ENCODE peak calls at places on chromosomes 16 and 17, in four cellular contexts. S is right cardiac atrium, X is transverse colon, Y is uterus. L is an unnamed sample.

GRCh38 chr17:20920813-20921199 is 122.0 kb downstream of the USP22 start:
- DNase-seq in X (no peak), S (no peak), Y (no peak), L (no peak)

GRCh38 chr17:71286625-71287024 is 834.2 kb upstream of the SOX9 start:
- DNase-seq in S (no peak), X (no peak), Y (no peak), L (no peak)

GRCh38 chr17:27549251-27549919 is 81.6 kb upstream of the LGALS9 start:
- DNase-seq in Y (no peak), S (peak; percentile 89), X (no peak), L (no peak)

GRCh38 chr17:72802726-72803125 is 289.8 kb downstream of the SLC39A11 start:
- DNase-seq in Y (no peak), S (no peak), X (no peak), L (no peak)

GRCh38 chr16:70805787-70806186 is 4.8 kb upstream of the VAC14 start:
- DNase-seq in S (no peak), Y (no peak), X (no peak), L (no peak)

GRCh38 chr16:56851671-56852400 is 13.2 kb upstream of the SLC12A3 start:
- DNase-seq in X (no peak), S (no peak), Y (no peak), L (no peak)

GRCh38 chr17:73697872-73698271 is 53.6 kb upstream of the SDK2 start:
- DNase-seq in X (peak; percentile 60), Y (no peak), S (no peak), L (no peak)

GRCh38 chr17:59764292-59764741 is 56.9 kb downstream of the VMP1 start:
- DNase-seq in S (no peak), X (no peak), Y (no peak), L (no peak)

GRCh38 chr16:51433597-51433996 is 282.5 kb upstream of the SALL1 start:
- DNase-seq in X (no peak), S (no peak), Y (no peak), L (no peak)

GRCh38 chr16:56199164-56199563 is 7.9 kb downstream of the GNAO1 start:
- DNase-seq in S (no peak), Y (no peak), X (no peak), L (no peak)

GRCh38 chr17:80363518-80364090 is 51.4 kb upstream of the ENDOV start:
- DNase-seq in S (no peak), Y (no peak), X (no peak), L (no peak)

GRCh38 chr17:79395046-79395445 is 215.8 kb downstream of the RBFOX3 start:
- DNase-seq in S (no peak), X (no peak), Y (no peak), L (no peak)

GRCh38 chr17:34236341-34236892 is 18.7 kb upstream of the CCL2 start:
- DNase-seq in Y (no peak), S (no peak), X (no peak), L (no peak)

GRCh38 chr16:4532238-4532637 is 6.3 kb downstream of the CDIP1 start:
- DNase-seq in X (no peak), Y (no peak), S (no peak), L (no peak)

GRCh38 chr17:65413390-65413789 is 148.1 kb downstream of the AXIN2 start:
- DNase-seq in S (no peak), X (peak; percentile 78), Y (no peak), L (no peak)

GRCh38 chr17:45759761-45760160 is 24.4 kb upstream of the CRHR1 start:
- DNase-seq in Y (no peak), X (no peak), S (no peak), L (no peak)

GRCh38 chr16:203246-203645 is 23.0 kb downstream of the HBQ1 start:
- DNase-seq in Y (no peak), S (no peak), X (no peak), L (no peak)

GRCh38 chr16:69412287-69412686 is 12.1 kb upstream of the CYB5B start:
- DNase-seq in Y (no peak), S (no peak), X (no peak), L (no peak)

GRCh38 chr16:69411064-69411985 is 13.1 kb upstream of the CYB5B start:
- DNase-seq in X (no peak), Y (no peak), S (no peak), L (no peak)

GRCh38 chr16:69417537-69418199 is 6.8 kb upstream of the CYB5B start:
- DNase-seq in S (no peak), X (no peak), Y (no peak), L (no peak)

GRCh38 chr16:69410285-69410990 is 14.0 kb upstream of the CYB5B start:
- DNase-seq in X (no peak), Y (no peak), S (no peak), L (no peak)

DNA sequence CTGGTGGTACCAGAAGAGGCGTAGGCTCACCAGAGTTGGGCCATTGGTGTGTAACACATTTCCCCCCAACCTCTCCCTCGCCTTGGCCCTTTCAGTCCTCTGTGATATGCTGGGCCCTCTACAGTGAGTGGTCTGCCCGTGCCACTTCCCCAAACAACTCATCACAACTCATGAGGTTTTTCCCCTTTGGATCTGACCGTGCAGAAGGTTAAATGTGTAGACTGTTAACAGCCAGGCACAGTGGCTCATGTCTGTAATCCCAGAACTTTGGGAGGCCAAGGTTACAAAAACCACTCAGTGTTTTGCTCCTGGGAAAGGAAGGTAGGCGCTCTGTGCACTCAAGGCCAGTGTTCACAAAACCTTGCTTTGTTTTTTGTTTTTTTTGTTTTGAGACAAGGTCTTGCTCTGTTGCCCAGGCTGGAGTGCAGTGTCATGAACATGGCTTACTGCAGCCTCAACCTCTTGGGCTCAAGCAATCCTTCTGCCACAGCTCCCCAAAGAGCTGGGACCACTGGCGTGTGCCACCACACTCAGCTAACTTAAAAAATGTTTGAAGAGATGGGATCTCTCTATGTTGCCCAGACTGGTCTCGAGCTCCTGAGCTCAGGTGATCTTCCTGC is 11.3 kb upstream of the CYB5B start:
- DNase-seq in X (no peak), S (no peak), Y (no peak), L (no peak)
- H3K4me1 ChIP-seq in X (peaks cover 51% of the 10 kb centered on the region), S (no peaks in the 10 kb centered on the region), Y (no peaks in the 10 kb centered on the region), L (peaks cover 4% of the 10 kb centered on the region)

GRCh38 chr17:75265614-75266314 is 4.1 kb downstream of the MRPS7 start:
- DNase-seq in Y (no peak), X (no peak), S (no peak), L (no peak)

GRCh38 chr17:75267403-75268232 is 3.4 kb downstream of the MIF4GD start:
- DNase-seq in X (peak; percentile 66), Y (no peak), S (no peak), L (no peak)

GRCh38 chr17:75267146-75267402 is 4.0 kb downstream of the MIF4GD start:
- DNase-seq in S (no peak), Y (no peak), X (no peak), L (no peak)

GRCh38 chr17:75268931-75269330 is 2.1 kb downstream of the MIF4GD start:
- DNase-seq in X (no peak), S (no peak), Y (no peak), L (no peak)

GRCh38 chr17:75266315-75267145 is 4.5 kb downstream of the MIF4GD start:
- DNase-seq in S (no peak), X (no peak), Y (no peak), L (no peak)
- H3K4me1 ChIP-seq in S (peaks cover 2% of the 10 kb centered on the region), X (peaks cover 25% of the 10 kb centered on the region), Y (peaks cover 7% of the 10 kb centered on the region), L (peaks cover 10% of the 10 kb centered on the region)

DNA sequence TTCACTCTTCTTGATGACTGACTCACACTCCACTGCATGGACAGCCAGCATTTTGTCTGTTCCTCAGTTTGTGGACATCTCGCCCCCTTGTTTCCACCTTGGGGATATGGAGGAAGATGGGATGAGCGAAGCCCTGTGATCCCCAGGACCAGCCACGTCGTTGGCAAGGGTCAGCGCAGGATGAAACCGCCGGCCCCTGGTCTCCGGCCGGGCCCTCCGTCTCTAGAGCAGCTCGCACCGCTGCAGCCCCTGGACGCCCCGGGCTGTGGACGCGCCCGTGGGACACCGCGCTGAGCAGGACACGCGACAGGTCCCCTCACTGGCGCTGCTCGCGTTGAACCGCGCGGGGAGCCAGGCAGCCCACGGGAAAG is 604 bp upstream of the ZC3H18 start:
- DNase-seq in X (no peak), S (no peak), Y (peak; percentile 34), L (no peak)
- H3K4me1 ChIP-seq in X (peaks cover 22% of the 10 kb centered on the region), S (peaks cover 4% of the 10 kb centered on the region), Y (peaks cover 8% of the 10 kb centered on the region), L (peaks cover 5% of the 10 kb centered on the region)

DNA sequence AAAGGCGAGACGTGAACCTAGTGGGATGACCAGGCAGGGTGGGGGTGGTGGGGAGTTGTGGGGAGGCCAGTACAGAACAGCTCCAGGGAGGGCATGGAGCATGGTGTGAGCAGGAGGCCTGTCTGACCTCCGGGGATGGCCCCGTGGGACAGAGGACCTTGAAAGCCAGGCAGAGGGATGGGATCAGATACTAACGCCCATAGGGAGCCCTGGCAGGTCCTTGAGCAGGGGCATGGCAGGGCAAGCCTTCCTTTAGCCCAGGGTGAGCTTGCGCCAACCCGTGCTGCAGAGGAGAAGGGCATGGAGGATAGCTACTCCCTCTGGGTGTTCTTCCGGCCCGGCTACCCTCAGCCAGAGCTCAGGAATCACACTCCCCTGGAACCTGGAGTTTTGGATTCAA is 35.3 kb downstream of the TMEM235 start:
- DNase-seq in X (no peak), S (peak; percentile 24), Y (no peak), L (no peak)
- H3K4me1 ChIP-seq in X (peaks cover 25% of the 10 kb centered on the region), S (no peaks in the 10 kb centered on the region), Y (no peaks in the 10 kb centered on the region), L (peaks cover 26% of the 10 kb centered on the region)

GRCh38 chr17:9253308-9253707 is 232.0 kb downstream of the NTN1 start:
- DNase-seq in S (no peak), Y (no peak), X (no peak), L (no peak)
- H3K4me1 ChIP-seq in S (no peaks in the 10 kb centered on the region), Y (peaks cover 7% of the 10 kb centered on the region), X (peaks cover 14% of the 10 kb centered on the region), L (no peaks in the 10 kb centered on the region)

DNA sequence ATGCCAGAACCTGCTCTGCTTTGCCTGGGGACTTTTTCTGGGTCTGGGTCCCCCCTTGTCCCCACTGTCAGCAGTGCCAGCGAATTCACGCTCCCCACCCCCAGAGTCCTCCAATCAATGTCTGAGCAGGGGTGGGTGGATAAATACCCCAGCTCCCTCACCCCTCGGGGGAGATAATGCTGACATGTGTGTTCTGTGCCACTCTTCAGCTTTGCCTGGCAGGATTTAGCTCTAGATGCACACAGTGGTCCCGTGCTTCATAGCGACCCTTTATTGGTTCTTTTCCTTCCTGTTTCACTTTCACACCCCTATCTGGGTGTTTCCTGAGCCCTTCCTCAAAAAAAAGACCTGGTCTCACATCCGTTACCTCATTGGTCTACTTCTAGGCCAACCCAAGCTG is 277.0 kb downstream of the NPIPA8 start:
- DNase-seq in X (no peak), Y (no peak), S (no peak), L (no peak)
- H3K4me1 ChIP-seq in X (no peaks in the 10 kb centered on the region), Y (no peaks in the 10 kb centered on the region), S (no peaks in the 10 kb centered on the region), L (no peaks in the 10 kb centered on the region)

GRCh38 chr16:81703177-81704155 is 75.6 kb upstream of the PLCG2 start:
- DNase-seq in X (no peak), Y (peak; percentile 33), S (no peak), L (peak; percentile 51)
- H3K4me1 ChIP-seq in X (peaks cover 23% of the 10 kb centered on the region), Y (no peaks in the 10 kb centered on the region), S (no peaks in the 10 kb centered on the region), L (peaks cover 6% of the 10 kb centered on the region)

GRCh38 chr17:75695141-75695829 is 26.0 kb upstream of the ITGB4 start:
- DNase-seq in X (no peak), Y (no peak), S (no peak), L (no peak)
- H3K4me1 ChIP-seq in X (peaks cover 82% of the 10 kb centered on the region), Y (peaks cover 7% of the 10 kb centered on the region), S (peaks cover 12% of the 10 kb centered on the region), L (peaks cover 31% of the 10 kb centered on the region)

L was measured in testis.